ENCODE peak calls at places on chromosomes 7 and 10, in eight cellular contexts. C is dorsolateral prefrontal cortex, Y is hepatocyte, Z is A549, M is lung, I is heart right ventricle, J is ovary, Q is ascending aorta. O is an unnamed sample.

GRCh38 chr7:8303904-8304528 is 42.0 kb upstream of the ICA1 start:
- DNase-seq in C (no peak), Y (no peak), Z (peak; percentile 10), M (no peak), I (no peak), J (no peak), Q (no peak), O (no peak)

GRCh38 chr7:43572516-43573049 is 10.3 kb upstream of the STK17A start:
- DNase-seq in C (no peak), Y (peak; percentile 16), Z (peak; percentile 49), M (peak; percentile 35), I (peak; percentile 16), J (no peak), Q (peak; percentile 38), O (peak; percentile 83)

GRCh38 chr7:130951976-130952313 is 217.9 kb upstream of the KLF14 start:
- DNase-seq in C (no peak), Y (no peak), Z (no peak), M (no peak), I (no peak), J (no peak), Q (no peak), O (no peak)

GRCh38 chr7:129074994-129075393 is 20.1 kb upstream of the TNPO3 start:
- DNase-seq in C (no peak), Y (no peak), Z (no peak), M (no peak), I (no peak), J (no peak), Q (no peak), O (no peak)

GRCh38 chr7:75727881-75728592 is 10.7 kb downstream of the HIP1 start:
- DNase-seq in C (no peak), Y (no peak), Z (peak; percentile 52), M (peak; percentile 93), I (no peak), J (peak; percentile 25), Q (no peak), O (peak; percentile 84)

GRCh38 chr10:129929343-129930297 is 34.5 kb downstream of the EBF3 start:
- DNase-seq in C (peak; percentile 26), Y (no peak), Z (no peak), M (no peak), I (no peak), J (no peak), Q (no peak), O (no peak)

GRCh38 chr10:109737626-109738025 is 185.7 kb downstream of the XPNPEP1 start:
- DNase-seq in C (no peak), Y (no peak), Z (no peak), M (no peak), I (no peak), J (peak; percentile 23), Q (no peak), O (no peak)

GRCh38 chr7:149782682-149783345 is 9.4 kb upstream of the ZNF467 start:
- DNase-seq in C (no peak), Y (no peak), Z (no peak), M (no peak), I (no peak), J (no peak), Q (no peak), O (no peak)

GRCh38 chr10:33732176-33733025 is 397.9 kb upstream of the NRP1 start:
- DNase-seq in C (no peak), Y (peak; percentile 27), Z (no peak), M (no peak), I (no peak), J (no peak), Q (no peak), O (no peak)

GRCh38 chr10:63320683-63321082 is 145.1 kb downstream of the JMJD1C start:
- DNase-seq in C (no peak), Y (no peak), Z (no peak), M (no peak), I (no peak), J (no peak), Q (no peak), O (no peak)

GRCh38 chr7:107068156-107068555 is 23.7 kb downstream of the PRKAR2B start:
- DNase-seq in C (no peak), Y (no peak), Z (no peak), M (no peak), I (no peak), J (no peak), Q (no peak), O (no peak)

GRCh38 chr10:53331460-53331859 is 558.9 kb upstream of the MBL2 start:
- DNase-seq in C (no peak), Y (no peak), Z (no peak), M (no peak), I (no peak), J (no peak), Q (no peak), O (no peak)

GRCh38 chr10:47253651-47254375 is 46.2 kb upstream of the GDF10 start:
- DNase-seq in C (peak; percentile 51), Y (no peak), Z (no peak), M (no peak), I (peak; percentile 54), J (no peak), Q (peak; percentile 25), O (no peak)

GRCh38 chr10:37638569-37638968 is 218.8 kb downstream of the ZNF248 start:
- DNase-seq in C (no peak), Y (no peak), Z (no peak), M (no peak), I (no peak), J (no peak), Q (no peak), O (no peak)

GRCh38 chr10:84562592-84562991 is 234.2 kb downstream of the CCSER2 start:
- DNase-seq in C (no peak), Y (no peak), Z (no peak), M (no peak), I (no peak), J (no peak), Q (no peak), O (no peak)

GRCh38 chr7:16651391-16652254 is 5.6 kb downstream of the BZW2 start:
- DNase-seq in C (no peak), Y (no peak), Z (no peak), M (no peak), I (no peak), J (no peak), Q (no peak), O (no peak)

GRCh38 chr10:74799840-74800239 is 26.6 kb upstream of the KAT6B start:
- DNase-seq in C (no peak), Y (no peak), Z (no peak), M (no peak), I (no peak), J (no peak), Q (no peak), O (peak; percentile 36)

GRCh38 chr7:53504914-53505313 is 469.5 kb downstream of the POM121L12 start:
- DNase-seq in C (no peak), Y (no peak), Z (no peak), M (no peak), I (no peak), J (no peak), Q (no peak), O (peak; percentile 5)

GRCh38 chr7:156318426-156318825 is 322.1 kb upstream of the RNF32 start:
- DNase-seq in C (no peak), Y (no peak), Z (no peak), M (no peak), I (no peak), J (no peak), Q (no peak), O (no peak)

GRCh38 chr7:49852619-49853462 is 79.4 kb downstream of the VWC2 start:
- DNase-seq in C (no peak), Y (peak; percentile 75), Z (peak; percentile 34), M (no peak), I (peak; percentile 31), J (peak; percentile 51), Q (no peak), O (peak; percentile 60)

DNA sequence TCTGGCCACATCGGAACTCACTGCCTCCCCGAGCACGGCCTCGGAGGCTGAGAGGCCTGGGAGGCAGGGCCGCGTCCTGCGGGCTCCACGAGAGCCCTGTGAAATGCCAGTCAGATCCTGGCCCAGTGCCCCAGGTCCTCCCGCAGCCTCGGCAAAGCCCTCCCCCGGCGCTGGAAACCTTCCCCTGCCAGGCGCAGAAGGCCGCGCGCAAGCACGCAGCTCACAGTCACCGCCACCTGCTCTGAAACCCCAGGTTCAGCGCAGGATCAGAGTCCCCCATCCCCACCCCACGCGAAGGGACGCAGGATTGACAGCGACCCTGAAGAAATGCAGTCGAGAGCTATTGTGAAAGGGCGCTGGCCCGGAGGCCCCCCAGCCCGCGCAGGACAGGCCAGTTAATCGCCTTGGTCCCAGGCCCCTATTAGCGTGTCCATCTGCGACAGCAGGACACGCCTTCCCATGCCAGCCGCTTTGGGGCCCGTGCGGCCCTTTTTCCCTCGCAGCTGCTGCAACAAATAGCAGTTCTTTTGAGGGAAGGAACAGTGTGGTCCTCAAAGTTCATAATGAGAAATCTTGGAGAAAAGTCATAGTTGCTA is 13.5 kb upstream of the EGFR start:
- DNase-seq in C (no peak), Y (no peak), Z (no peak), M (no peak), I (no peak), J (no peak), Q (no peak), O (no peak)
- H3K27ac ChIP-seq in C (no peak overlapping the region), Y (no peak overlapping the region), Z (no peak overlapping the region), M (no peak overlapping the region), I (no peak overlapping the region), J (no peak overlapping the region), Q (no peak overlapping the region), O (no peak overlapping the region)

DNA sequence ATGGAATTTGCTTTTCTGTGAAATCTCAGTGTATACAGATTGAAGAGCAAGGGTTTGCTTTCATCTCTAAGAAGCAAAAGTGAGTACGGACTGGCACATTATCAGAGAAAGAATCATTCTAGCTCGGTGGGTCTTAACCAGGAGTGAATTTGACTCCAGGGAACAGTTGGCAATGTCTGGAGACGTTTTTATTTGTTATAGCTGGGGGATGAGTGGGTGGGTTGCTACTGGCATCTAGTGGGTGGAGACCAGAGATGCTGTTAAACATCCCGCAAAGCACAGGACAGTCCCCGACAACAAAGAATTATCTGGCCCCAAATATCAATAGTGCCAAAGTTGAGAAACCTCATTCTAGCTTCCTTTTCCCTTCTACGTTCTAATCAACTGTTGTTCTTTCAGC is 43.8 kb upstream of the ATRNL1 start:
- DNase-seq in C (no peak), Y (no peak), Z (no peak), M (no peak), I (no peak), J (no peak), Q (no peak), O (no peak)
- TF ChIP-seq CTCF in C (no peak), Y (no peak), Z (no peak), M (no peak), I (no peak), J (no peak), Q (no peak), O (no peak)

GRCh38 chr7:15400440-15400839 is 161.4 kb downstream of the AGMO start:
- DNase-seq in C (no peak), Y (no peak), Z (no peak), M (no peak), I (no peak), J (no peak), Q (no peak), O (no peak)
- H3K27ac ChIP-seq in C (no peak overlapping the region), Y (no peak overlapping the region), Z (no peak overlapping the region), M (no peak overlapping the region), I (no peak overlapping the region), J (no peak overlapping the region), Q (no peak overlapping the region), O (no peak overlapping the region)

DNA sequence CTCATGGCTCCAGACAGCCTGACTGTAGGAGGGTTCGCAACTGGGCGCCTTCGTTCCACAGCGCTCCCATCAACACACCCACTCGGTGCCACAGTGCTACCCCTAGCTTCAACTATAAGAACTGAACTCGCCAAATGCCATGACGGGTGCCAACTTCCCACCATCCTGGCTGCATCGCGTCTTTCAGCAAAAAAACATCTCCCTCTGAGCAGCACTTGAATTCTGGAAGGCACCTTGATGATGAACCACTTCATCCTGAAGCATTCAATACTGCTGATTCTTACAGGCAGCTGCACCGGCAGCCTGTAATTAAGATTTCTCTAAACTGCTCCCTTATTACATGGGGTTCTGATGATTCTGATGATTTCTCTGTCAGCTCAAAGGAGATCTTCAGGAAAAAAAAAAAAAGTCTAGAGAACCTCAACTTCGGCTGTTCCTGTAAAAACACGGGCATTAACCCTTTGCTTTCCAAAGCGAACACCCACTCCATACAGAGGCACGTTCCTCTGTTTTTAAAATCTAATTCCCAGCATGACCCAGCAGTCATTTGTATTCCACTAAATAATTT is 1.2 kb downstream of the CYTH3 start:
- DNase-seq in C (peak; percentile 76), Y (peak; percentile 54), Z (peak; percentile 92), M (peak; percentile 42), I (peak; percentile 67), J (peak; percentile 21), Q (peak; percentile 29), O (peak; percentile 75)
- TF ChIP-seq CTCF in C (peak; percentile 50), Y (peak; percentile 29), Z (peak; percentile 33), M (peak; percentile 13), I (peak; percentile 61), J (peak; percentile 16), Q (peak; percentile 57), O (peak; percentile 55)